ENCODE peak calls at places on chromosomes 4 and X, in seven cellular contexts. H, S, A, Q, P, O and C are unnamed samples.

GRCh38 chr4:93605163-93605562 is 223.4 kb upstream of the ATOH1 start:
- DNase-seq in H (no peak), S (no peak), A (no peak), Q (no peak), P (no peak), O (no peak), C (no peak)

GRCh38 chrX:19535481-19535880 is 20.2 kb upstream of the MAP3K15 start:
- DNase-seq in H (no peak), S (no peak), A (peak), Q (no peak), P (no peak), O (peak), C (no peak)

GRCh38 chrX:135625995-135626394 is 87.4 kb upstream of the CT45A1 start:
- DNase-seq in H (no peak), S (no peak), A (no peak), Q (no peak), P (peak), O (peak), C (no peak)

GRCh38 chr4:82517043-82517442 is 44.7 kb downstream of the TMEM150C start:
- DNase-seq in H (no peak), S (no peak), A (peak), Q (no peak), P (no peak), O (peak), C (no peak)

GRCh38 chr4:101191302-101192098 is 155.8 kb downstream of the PPP3CA start:
- DNase-seq in H (peak), S (no peak), A (peak), Q (peak), P (peak), O (no peak), C (peak)

GRCh38 chr4:53981573-53981972 is 82.8 kb downstream of the CHIC2 start:
- DNase-seq in H (no peak), S (no peak), A (no peak), Q (no peak), P (no peak), O (no peak), C (no peak)

GRCh38 chr4:56787380-56787779 is 34.1 kb downstream of the SPINK2 start:
- DNase-seq in H (no peak), S (no peak), A (no peak), Q (no peak), P (no peak), O (no peak), C (no peak)

GRCh38 chr4:114807759-114808404 is 209.3 kb downstream of the UGT8 start:
- DNase-seq in H (no peak), S (no peak), A (peak), Q (no peak), P (no peak), O (peak), C (peak)